ENCODE peak calls at places on chromosomes 7 and 10, in five cellular contexts. J is psoas muscle, T is right lobe of liver, S is hepatocyte, Z is WERI-Rb-1. A is an unnamed sample.

GRCh38 chr7:157840913-157841756 is 504.3 kb downstream of the DNAJB6 start:
- DNase-seq in J (no peak), T (no peak), S (no peak), Z (no peak), A (no peak)

GRCh38 chr7:5532520-5533335 is 109.1 kb upstream of the TNRC18 start:
- DNase-seq in J (peak; percentile 75), T (peak; percentile 83), S (peak; percentile 87), Z (no peak), A (peak; percentile 93)

GRCh38 chr7:106039486-106040060 is 72.5 kb downstream of the SYPL1 start:
- DNase-seq in J (no peak), T (no peak), S (peak; percentile 32), Z (peak; percentile 83), A (no peak)

GRCh38 chr10:103448751-103449150 is 3.4 kb downstream of the CALHM2 start:
- DNase-seq in J (peak; percentile 83), T (no peak), S (no peak), Z (no peak), A (peak; percentile 34)

GRCh38 chr10:71512794-71513379 is 116.2 kb downstream of the CDH23 start:
- DNase-seq in J (no peak), T (no peak), S (peak; percentile 67), Z (no peak), A (no peak)

GRCh38 chr10:7417103-7417623 is 6.3 kb upstream of the SFMBT2 start:
- DNase-seq in J (no peak), T (no peak), S (peak; percentile 32), Z (no peak), A (no peak)

GRCh38 chr10:77685494-77685893 is 47.9 kb upstream of the KCNMA1 start:
- DNase-seq in J (no peak), T (no peak), S (no peak), Z (no peak), A (peak; percentile 10)

GRCh38 chr7:20438248-20438647 is 107.5 kb downstream of the ITGB8 start:
- DNase-seq in J (no peak), T (no peak), S (no peak), Z (no peak), A (no peak)

GRCh38 chr7:129781856-129782256 is 170.3 kb downstream of the NRF1 start:
- DNase-seq in J (no peak), T (no peak), S (no peak), Z (peak; percentile 86), A (no peak)

GRCh38 chr7:131338173-131338572 is 10.5 kb downstream of the MKLN1 start:
- DNase-seq in J (no peak), T (no peak), S (no peak), Z (no peak), A (no peak)

GRCh38 chr7:147595076-147595475 is 995.5 kb upstream of the C7orf33 start:
- DNase-seq in J (no peak), T (no peak), S (no peak), Z (no peak), A (no peak)

DNA sequence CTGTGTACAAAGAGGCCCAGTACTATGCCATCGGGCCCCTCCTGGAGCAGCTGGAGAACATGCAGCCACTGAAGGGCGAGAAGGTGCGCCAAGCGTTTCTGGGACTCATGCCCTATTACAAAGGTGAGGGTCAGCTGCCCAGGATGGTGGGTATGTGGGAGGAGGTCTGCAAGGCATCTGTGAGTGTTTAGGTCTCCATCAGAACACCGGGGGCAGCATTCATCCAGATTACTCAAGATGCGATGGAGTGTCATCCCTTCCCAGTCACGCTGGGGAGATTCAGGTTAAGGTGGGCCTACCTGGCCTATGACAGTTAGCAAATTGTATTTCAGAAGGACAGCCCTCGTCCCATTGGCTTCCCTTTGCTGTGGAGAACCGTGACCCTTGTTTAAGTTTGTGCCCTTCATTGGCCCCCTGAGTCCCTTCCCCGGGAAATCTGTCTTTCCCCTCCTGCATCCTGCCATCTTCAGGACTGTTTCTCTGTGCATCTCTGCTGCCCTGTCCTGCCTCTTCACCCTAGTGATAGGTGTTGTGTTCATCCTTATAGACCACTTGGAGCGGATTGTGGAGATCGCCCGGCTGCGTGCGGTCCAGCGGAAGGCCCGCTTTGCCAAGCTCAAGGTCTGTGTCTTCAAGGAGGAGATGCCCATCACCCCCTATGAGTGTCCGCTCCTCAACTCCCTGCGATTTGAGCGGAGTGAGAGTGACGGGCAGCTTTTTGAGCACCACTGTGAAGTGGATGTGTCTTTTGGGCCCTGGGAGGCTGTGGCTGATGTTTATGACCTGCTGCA is 9.8 kb downstream of the KCTD7 start:
- DNase-seq in J (no peak), T (no peak), S (no peak), Z (no peak), A (no peak)
- H3K36me3 ChIP-seq in J (peaks cover 86% of the 10 kb centered on the region), T (peaks cover 16% of the 10 kb centered on the region), S (no peaks in the 10 kb centered on the region), Z (peaks cover 47% of the 10 kb centered on the region), A (peaks cover 12% of the 10 kb centered on the region)

GRCh38 chr7:53351681-53352080 is 316.2 kb downstream of the POM121L12 start:
- DNase-seq in J (no peak), T (no peak), S (no peak), Z (no peak), A (no peak)

DNA sequence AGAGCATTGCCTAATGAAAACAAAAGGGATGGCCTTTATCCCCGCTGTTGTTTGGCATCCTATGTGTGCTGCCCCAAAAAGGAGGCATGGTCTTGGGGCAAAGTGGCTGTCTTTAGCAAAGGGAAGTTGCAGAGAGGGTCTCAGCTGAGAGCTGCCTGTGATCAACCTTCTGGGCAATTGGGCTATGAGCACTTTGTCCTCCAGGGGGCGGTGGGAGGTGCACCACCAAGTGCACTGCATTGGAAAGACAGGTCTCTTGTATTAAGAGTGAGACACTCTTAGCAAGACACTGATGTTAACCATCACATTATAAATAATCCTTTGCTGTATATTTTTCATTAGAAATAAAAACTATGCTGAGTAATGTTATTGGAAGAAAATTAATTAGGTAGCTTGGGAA is 314.8 kb downstream of the POM121L12 start:
- DNase-seq in J (no peak), T (peak; percentile 62), S (peak; percentile 50), Z (peak; percentile 77), A (peak; percentile 19)
- TF ChIP-seq CTCF in J (no peak), T (peak; percentile 70), S (peak; percentile 47), Z (peak; percentile 88), A (peak; percentile 27)

DNA sequence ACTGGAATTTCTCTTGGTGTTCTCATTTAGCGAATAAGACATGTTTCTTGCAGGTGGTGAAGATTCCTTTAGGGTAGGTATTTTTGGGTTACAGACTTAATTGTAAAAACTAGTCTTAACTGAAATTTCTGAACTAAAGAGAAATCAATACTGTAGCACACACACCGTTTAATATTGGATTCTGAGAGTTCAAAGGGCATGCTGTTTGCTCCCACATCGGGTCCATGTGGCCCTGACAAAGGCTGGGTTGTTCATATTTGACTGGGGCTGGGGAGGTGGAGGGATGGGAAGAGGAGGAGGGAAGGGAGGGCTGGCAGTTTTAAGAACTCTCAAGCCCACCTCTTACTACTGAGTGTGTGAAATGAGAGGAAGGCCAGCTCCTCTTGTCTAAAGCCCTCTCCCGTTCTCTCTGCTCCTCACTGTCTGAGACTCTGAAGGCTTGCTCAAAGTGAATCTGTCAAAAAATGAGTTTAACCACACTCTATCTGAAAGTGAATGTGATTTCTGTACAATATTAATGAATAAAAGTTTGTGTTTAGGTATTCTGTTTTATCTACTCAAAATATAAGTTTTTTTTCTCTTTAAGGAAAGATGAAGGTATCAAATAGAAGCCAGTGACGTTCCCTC is 40.0 kb upstream of the RHEB start:
- DNase-seq in J (no peak), T (no peak), S (no peak), Z (no peak), A (no peak)
- H3K36me3 ChIP-seq in J (peaks cover 51% of the 10 kb centered on the region), T (peaks cover 32% of the 10 kb centered on the region), S (no peaks in the 10 kb centered on the region), Z (no peaks in the 10 kb centered on the region), A (peaks cover 5% of the 10 kb centered on the region)

GRCh38 chr10:92590623-92591549 is 2.0 kb upstream of the KIF11 start:
- DNase-seq in J (peak; percentile 83), T (peak; percentile 56), S (peak; percentile 60), Z (peak; percentile 91), A (peak; percentile 31)
- TF ChIP-seq CTCF in J (no peak), T (peak; percentile 15), S (peak; percentile 41), Z (peak; percentile 62), A (no peak)